ENCODE peak calls at places on chromosomes 11 and 22, in nine cellular contexts. X is right cardiac atrium, S is upper lobe of right lung, Z is pancreas, U is stomach, K is fibroblast of lung, D is trophoblast cell, R is endothelial cell of umbilical vein, H is HCT116. Q is an unnamed sample.

GRCh38 chr11:109203176-109203575 is 218.8 kb upstream of the C11orf87 start:
- DNase-seq in X (no peak), S (no peak), Z (no peak), U (no peak), K (no peak), D (no peak), R (no peak), H (no peak), Q (no peak)

GRCh38 chr22:32389685-32390084 is 22.4 kb downstream of the RTCB start:
- DNase-seq in X (no peak), S (no peak), Z (no peak), U (no peak), K (peak; percentile 16), D (no peak), R (peak; percentile 19), H (no peak), Q (no peak)

GRCh38 chr11:2813141-2813908 is 72.2 kb downstream of the CDKN1C start:
- DNase-seq in X (peak; percentile 48), S (peak; percentile 52), Z (no peak), U (no peak), K (peak; percentile 81), D (no peak), R (no peak), H (no peak), Q (no peak)

GRCh38 chr11:2677127-2677526 is 22.7 kb downstream of the KCNQ1OT1 start:
- DNase-seq in X (no peak), S (no peak), Z (no peak), U (no peak), K (no peak), D (no peak), R (no peak), H (no peak), Q (no peak)

GRCh38 chr11:107043242-107043991 is 25.1 kb upstream of the GUCY1A2 start:
- DNase-seq in X (no peak), S (no peak), Z (no peak), U (no peak), K (peak; percentile 94), D (peak; percentile 17), R (no peak), H (no peak), Q (no peak)

GRCh38 chr11:35951659-35952058 is 7.8 kb downstream of the LDLRAD3 start:
- DNase-seq in X (no peak), S (no peak), Z (no peak), U (no peak), K (peak; percentile 9), D (no peak), R (no peak), H (no peak), Q (no peak)

GRCh38 chr22:30044369-30044768 is 35.9 kb upstream of the HORMAD2 start:
- DNase-seq in X (no peak), S (no peak), Z (peak; percentile 54), U (peak; percentile 43), K (peak; percentile 90), D (no peak), R (peak; percentile 92), H (peak; percentile 37), Q (no peak)

GRCh38 chr22:29268511-29269229 is 602 bp downstream of the EWSR1 start:
- DNase-seq in X (peak; percentile 90), S (peak; percentile 87), Z (peak; percentile 62), U (peak; percentile 61), K (peak; percentile 78), D (peak; percentile 37), R (peak; percentile 58), H (peak; percentile 1), Q (no peak)

GRCh38 chr11:18706330-18707243 is 8.0 kb downstream of the TMEM86A start:
- DNase-seq in X (peak; percentile 87), S (no peak), Z (peak; percentile 71), U (peak; percentile 61), K (peak; percentile 53), D (no peak), R (peak; percentile 32), H (no peak), Q (no peak)

GRCh38 chr11:59923813-59924212 is 14.4 kb upstream of the OOSP1 start:
- DNase-seq in X (no peak), S (no peak), Z (no peak), U (no peak), K (no peak), D (no peak), R (no peak), H (no peak), Q (no peak)

DNA sequence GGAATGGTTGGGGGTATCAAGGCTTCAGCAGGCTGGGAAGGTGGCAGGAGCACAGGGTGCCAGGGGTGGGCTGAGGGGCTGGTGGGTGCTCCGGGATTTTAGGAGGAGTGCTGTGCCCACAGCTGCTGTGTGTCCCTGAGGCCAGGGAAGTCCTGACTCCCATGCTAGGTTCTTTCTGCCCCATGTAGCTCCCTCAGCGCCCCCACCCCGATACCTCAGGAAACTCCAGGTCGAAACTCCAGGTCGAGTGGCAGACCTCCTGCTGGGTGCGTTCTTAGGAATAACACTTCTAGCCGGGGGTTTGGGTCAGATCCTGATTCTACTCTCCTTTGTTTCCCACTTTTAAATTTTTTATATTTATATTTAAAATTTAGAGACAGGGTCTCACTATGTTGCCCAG is 8.3 kb downstream of the AP2A2 start:
- DNase-seq in X (no peak), S (no peak), Z (no peak), U (no peak), K (no peak), D (no peak), R (no peak), H (no peak), Q (no peak)
- H3K27ac ChIP-seq in X (no peak overlapping the region), S (peak overlapping the region; percentile 67), Z (no peak overlapping the region), U (no peak overlapping the region), K (no peak overlapping the region), D (no peak overlapping the region), R (no peak overlapping the region), H (no peak overlapping the region), Q (no peak overlapping the region)

DNA sequence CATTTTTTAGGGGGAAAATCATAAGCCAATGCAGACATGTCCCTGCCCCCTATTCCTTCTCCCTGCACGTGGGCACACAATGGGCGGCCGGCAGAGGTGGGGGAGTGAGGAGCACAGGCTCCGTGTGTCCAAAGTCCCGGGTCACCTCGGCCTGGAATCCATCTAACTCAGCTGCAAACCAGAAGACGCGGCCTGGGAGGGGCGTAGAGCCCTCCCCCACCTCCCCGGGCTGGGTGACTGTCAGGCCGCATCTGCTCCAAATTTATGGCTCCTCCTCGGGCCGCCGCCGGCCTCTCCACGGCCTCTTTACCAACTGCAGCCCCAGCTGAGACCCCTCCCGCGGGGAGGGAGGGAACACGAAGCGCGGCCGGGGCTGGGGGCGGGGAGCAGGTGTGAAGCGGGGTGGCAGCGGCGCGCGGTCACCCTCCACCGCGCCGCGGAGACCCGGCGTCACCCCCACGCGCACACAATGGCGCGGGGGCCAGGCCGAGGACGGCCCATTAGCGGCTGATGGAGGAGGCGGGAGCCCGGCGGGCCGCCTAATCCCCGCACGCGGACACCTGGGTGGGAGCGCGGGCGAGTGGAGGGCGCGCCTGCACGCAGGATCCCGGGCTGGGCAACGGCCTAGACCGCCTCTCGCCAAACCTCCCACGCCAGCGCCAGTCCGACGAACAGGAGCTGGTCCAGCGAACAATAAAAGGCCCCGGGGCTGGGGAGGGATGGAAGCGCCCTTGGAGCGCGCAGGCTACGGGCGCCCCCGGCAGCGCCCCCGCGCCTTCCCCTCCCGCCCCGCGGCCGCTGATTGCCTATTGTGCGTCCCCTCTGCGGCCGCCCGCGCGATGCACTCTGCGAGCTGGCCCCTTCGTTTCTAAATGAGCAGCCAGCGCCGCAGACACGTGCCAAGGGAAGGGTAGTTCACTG is 25.9 kb upstream of the ROBO3 start:
- DNase-seq in X (peak; percentile 57), S (no peak), Z (no peak), U (no peak), K (no peak), D (no peak), R (no peak), H (no peak), Q (no peak)
- H3K27me3 ChIP-seq in X (no peaks in the 10 kb centered on the region), S (peaks cover 66% of the 10 kb centered on the region), Z (peaks cover 16% of the 10 kb centered on the region), U (peaks cover 62% of the 10 kb centered on the region), K (peaks cover 50% of the 10 kb centered on the region), D (peaks cover 53% of the 10 kb centered on the region), R (peaks cover 54% of the 10 kb centered on the region), H (peaks cover 22% of the 10 kb centered on the region), Q (peaks cover 61% of the 10 kb centered on the region)

GRCh38 chr11:121743285-121743684 is 290.5 kb upstream of the SORL1-AS1 start:
- DNase-seq in X (no peak), S (no peak), Z (no peak), U (no peak), K (no peak), D (no peak), R (no peak), H (no peak), Q (no peak)

GRCh38 chr11:121741954-121742361 is 289.2 kb upstream of the SORL1-AS1 start:
- DNase-seq in X (peak; percentile 92), S (no peak), Z (no peak), U (no peak), K (peak; percentile 78), D (no peak), R (no peak), H (no peak), Q (no peak)

GRCh38 chr11:121741316-121741715 is 288.5 kb upstream of the SORL1-AS1 start:
- DNase-seq in X (peak; percentile 63), S (no peak), Z (no peak), U (no peak), K (peak; percentile 67), D (no peak), R (no peak), H (no peak), Q (no peak)

GRCh38 chr11:121740902-121741301 is 288.1 kb upstream of the SORL1-AS1 start:
- DNase-seq in X (no peak), S (no peak), Z (no peak), U (no peak), K (no peak), D (no peak), R (no peak), H (no peak), Q (no peak)
- H3K4me3 ChIP-seq in X (no peak overlapping the region), S (no peak overlapping the region), Z (no peak overlapping the region), U (no peak overlapping the region), K (no peak overlapping the region), D (no peak overlapping the region), R (no peak overlapping the region), H (no peak overlapping the region), Q (no peak overlapping the region)

GRCh38 chr11:120326845-120327281 is 1.8 kb downstream of the TLCD5 start:
- DNase-seq in X (no peak), S (no peak), Z (no peak), U (no peak), K (peak; percentile 46), D (peak; percentile 62), R (no peak), H (no peak), Q (no peak)

GRCh38 chr11:120329556-120329955 is 4.5 kb downstream of the TLCD5 start:
- DNase-seq in X (no peak), S (no peak), Z (no peak), U (no peak), K (no peak), D (no peak), R (no peak), H (no peak), Q (no peak)

GRCh38 chr11:120326228-120326627 is 1.1 kb downstream of the TLCD5 start:
- DNase-seq in X (no peak), S (no peak), Z (no peak), U (no peak), K (peak; percentile 85), D (peak; percentile 30), R (no peak), H (no peak), Q (no peak)

GRCh38 chr11:120324932-120325810 is at the start of gene TLCD5:
- DNase-seq in X (peak; percentile 91), S (peak; percentile 84), Z (peak; percentile 64), U (peak; percentile 55), K (peak; percentile 66), D (peak; percentile 70), R (peak; percentile 73), H (peak; percentile 54), Q (no peak)

DNA sequence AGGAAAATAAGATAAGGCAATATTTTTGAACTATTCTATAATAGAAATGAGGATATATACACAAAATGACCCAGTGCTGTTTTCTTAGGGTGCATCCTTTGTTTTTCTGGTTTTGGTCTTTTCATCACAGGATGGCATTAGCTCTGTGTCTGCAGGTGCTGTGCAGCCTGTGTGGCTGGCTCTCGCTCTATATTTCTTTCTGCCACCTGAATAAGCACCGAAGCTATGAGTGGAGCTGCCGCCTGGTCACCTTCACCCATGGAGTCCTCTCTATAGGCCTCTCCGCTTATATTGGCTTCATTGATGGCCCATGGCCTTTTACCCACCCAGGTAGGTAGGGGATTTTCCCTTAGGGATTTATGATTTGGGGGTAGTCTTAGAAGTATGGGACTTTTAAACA is 2.2 kb downstream of the TLCD5 start:
- DNase-seq in X (no peak), S (no peak), Z (no peak), U (no peak), K (no peak), D (no peak), R (no peak), H (no peak), Q (no peak)
- H3K27ac ChIP-seq in X (peak overlapping the region; percentile 83), S (no peak overlapping the region), Z (no peak overlapping the region), U (no peak overlapping the region), K (peak overlapping the region; percentile 93), D (no peak overlapping the region), R (no peak overlapping the region), H (no peak overlapping the region), Q (peak overlapping the region; percentile 99)

Q was measured in Panc1.